ENCODE peak calls at places on chromosomes 11 and 22, in eight cellular contexts. J is fibroblast of mammary gland, R is foreskin fibroblast, K is Peyer's patch, H is activated B cell treated with CpG ODN at 0.5 μM for 24 hours, Y is left ventricle myocardium inferior, B is IMR-90, F is HFF-Myc. C is an unnamed sample.

GRCh38 chr11:36509694-36510566 is at the start of gene TRAF6:
- DNase-seq in K (peak; percentile 96), R (peak; percentile 75), H (peak; percentile 92), F (peak; percentile 44), J (peak; percentile 76), Y (peak; percentile 91), B (peak; percentile 74), C (peak; percentile 91)

GRCh38 chr22:42670921-42671709 is 21.9 kb upstream of the CYB5R3 start:
- DNase-seq in K (no peak), R (no peak), B (no peak), Y (no peak), F (no peak), J (no peak), H (no peak), C (no peak)

GRCh38 chr22:49710746-49711145 is 116.9 kb downstream of the BRD1 start:
- DNase-seq in B (no peak), J (no peak), F (no peak), K (no peak), H (no peak), R (no peak), Y (no peak), C (no peak)

GRCh38 chr22:39898997-39899396 is 1.9 kb upstream of the GRAP2 start:
- DNase-seq in R (no peak), K (no peak), J (no peak), H (no peak), B (no peak), F (no peak), Y (no peak), C (no peak)

GRCh38 chr11:134626032-134626431 is 214.0 kb upstream of the B3GAT1 start:
- DNase-seq in H (no peak), B (no peak), R (no peak), K (no peak), Y (no peak), F (no peak), J (no peak), C (no peak)

GRCh38 chr11:93444671-93445073 is 98.5 kb downstream of the SMCO4 start:
- DNase-seq in R (no peak), J (peak; percentile 19), K (no peak), Y (no peak), H (no peak), F (no peak), B (peak; percentile 2), C (no peak)

GRCh38 chr11:77440678-77441077 is 33.2 kb downstream of the PAK1 start:
- DNase-seq in B (no peak), F (no peak), Y (no peak), H (no peak), K (no peak), J (no peak), R (no peak), C (no peak)

GRCh38 chr11:70104419-70104818 is 26.3 kb downstream of the ANO1 start:
- DNase-seq in R (no peak), Y (no peak), B (no peak), J (no peak), F (no peak), H (no peak), K (no peak), C (no peak)

GRCh38 chr22:37345863-37346514 is 63.7 kb downstream of the CYTH4 start:
- DNase-seq in F (peak; percentile 99), Y (peak; percentile 31), H (no peak), B (peak; percentile 97), R (peak; percentile 94), K (no peak), J (peak; percentile 99), C (no peak)

GRCh38 chr11:75035911-75036536 is 47.3 kb downstream of the NEU3 start:
- DNase-seq in Y (no peak), F (no peak), K (no peak), H (no peak), B (no peak), R (no peak), J (no peak), C (no peak)

GRCh38 chr11:23767576-23767975 is 729.3 kb upstream of the LUZP2 start:
- DNase-seq in F (no peak), Y (no peak), H (no peak), B (no peak), K (no peak), R (no peak), J (no peak), C (no peak)

GRCh38 chr11:105000797-105001196 is 22.2 kb downstream of the CASP5 start:
- DNase-seq in F (no peak), J (peak; percentile 14), K (peak; percentile 51), Y (no peak), H (no peak), B (no peak), R (no peak), C (peak; percentile 40)

GRCh38 chr11:8336356-8337114 is 72.9 kb upstream of the LMO1 start:
- DNase-seq in R (no peak), B (no peak), Y (no peak), K (no peak), J (no peak), H (no peak), F (no peak), C (no peak)

GRCh38 chr11:32870676-32871075 is 21.9 kb upstream of the QSER1 start:
- DNase-seq in J (no peak), R (no peak), F (no peak), B (no peak), Y (no peak), H (no peak), K (no peak), C (peak; percentile 20)

GRCh38 chr22:20439556-20439927 is 1.9 kb upstream of the SCARF2 start:
- DNase-seq in K (no peak), F (no peak), J (no peak), R (no peak), B (no peak), H (no peak), Y (no peak), C (no peak)
- TF ChIP-seq CTCF in K (no peak), F (no peak), J (no peak), R (no peak), B (no peak), H (no peak), Y (no peak), C (no peak)

GRCh38 chr11:126630893-126631292 is 275.4 kb downstream of the ST3GAL4 start:
- DNase-seq in H (no peak), B (no peak), K (no peak), R (no peak), J (no peak), Y (no peak), F (no peak), C (no peak)
- TF ChIP-seq CTCF in H (no peak), B (no peak), K (no peak), R (no peak), J (no peak), Y (no peak), F (no peak), C (no peak)

GRCh38 chr11:109046284-109046992 is 375.6 kb upstream of the C11orf87 start:
- DNase-seq in J (no peak), H (no peak), R (no peak), Y (no peak), F (no peak), K (no peak), B (no peak), C (no peak)

GRCh38 chr11:109051200-109051599 is 370.8 kb upstream of the C11orf87 start:
- DNase-seq in K (no peak), J (no peak), F (no peak), H (no peak), R (no peak), B (no peak), Y (no peak), C (no peak)

GRCh38 chr11:109043318-109043717 is 378.4 kb downstream of the DDX10 start:
- DNase-seq in J (no peak), H (no peak), B (no peak), R (no peak), F (no peak), Y (no peak), K (no peak), C (no peak)

GRCh38 chr11:109048098-109048497 is 373.9 kb upstream of the C11orf87 start:
- DNase-seq in K (no peak), R (no peak), J (no peak), F (no peak), B (peak; percentile 61), Y (no peak), H (no peak), C (no peak)
- TF ChIP-seq CTCF in K (no peak), R (no peak), J (no peak), F (no peak), B (no peak), Y (no peak), H (no peak), C (no peak)

GRCh38 chr11:80937831-80938230 is 1497.0 kb upstream of the TENM4 start:
- DNase-seq in B (no peak), K (no peak), F (no peak), J (peak; percentile 27), R (no peak), H (no peak), Y (no peak), C (no peak)
- TF ChIP-seq CTCF in B (no peak), K (no peak), F (no peak), J (no peak), R (no peak), H (no peak), Y (no peak), C (no peak)

DNA sequence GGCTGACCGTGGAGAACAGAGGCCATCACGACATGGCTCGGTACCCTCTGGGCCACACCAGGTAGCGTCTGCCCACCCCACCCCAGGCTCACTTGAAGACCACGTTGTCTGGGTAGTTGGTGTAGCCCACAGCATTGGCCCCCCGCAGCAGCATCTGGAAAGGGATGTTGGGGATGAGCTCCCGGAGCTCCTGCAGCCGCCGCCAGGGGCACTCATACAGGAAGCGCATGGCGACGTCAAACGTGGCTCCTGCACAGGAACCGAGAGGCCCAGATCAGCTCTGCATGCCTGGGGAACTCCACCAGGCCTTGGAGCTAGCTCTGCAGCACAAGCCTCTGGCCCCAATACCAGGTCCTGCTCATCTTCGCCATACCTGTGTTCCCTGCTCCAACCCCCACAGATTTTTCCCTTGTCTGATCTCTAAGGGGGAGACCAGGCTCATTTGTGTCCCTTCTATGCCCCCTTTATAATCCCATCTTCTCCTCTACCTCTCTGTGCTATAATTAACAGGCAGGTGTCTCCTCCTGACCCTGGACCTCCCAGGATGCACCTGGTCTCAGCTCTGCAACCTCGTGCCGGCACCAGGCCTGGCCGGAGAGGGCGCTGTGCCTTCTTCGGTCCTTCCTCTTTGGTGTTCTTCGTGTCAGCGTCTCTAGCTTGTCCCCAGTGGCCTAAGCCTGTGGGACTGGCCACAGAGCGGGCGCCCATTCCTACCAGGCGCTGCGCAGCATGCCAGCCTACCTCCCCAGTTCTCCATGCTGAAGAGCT is 5.0 kb upstream of the LRFN4 start:
- DNase-seq in F (no peak), H (no peak), K (no peak), R (no peak), J (no peak), Y (no peak), B (no peak), C (no peak)
- TF ChIP-seq CTCF in F (no peak), H (no peak), K (no peak), R (no peak), J (no peak), Y (no peak), B (peak; percentile 5), C (no peak)

DNA sequence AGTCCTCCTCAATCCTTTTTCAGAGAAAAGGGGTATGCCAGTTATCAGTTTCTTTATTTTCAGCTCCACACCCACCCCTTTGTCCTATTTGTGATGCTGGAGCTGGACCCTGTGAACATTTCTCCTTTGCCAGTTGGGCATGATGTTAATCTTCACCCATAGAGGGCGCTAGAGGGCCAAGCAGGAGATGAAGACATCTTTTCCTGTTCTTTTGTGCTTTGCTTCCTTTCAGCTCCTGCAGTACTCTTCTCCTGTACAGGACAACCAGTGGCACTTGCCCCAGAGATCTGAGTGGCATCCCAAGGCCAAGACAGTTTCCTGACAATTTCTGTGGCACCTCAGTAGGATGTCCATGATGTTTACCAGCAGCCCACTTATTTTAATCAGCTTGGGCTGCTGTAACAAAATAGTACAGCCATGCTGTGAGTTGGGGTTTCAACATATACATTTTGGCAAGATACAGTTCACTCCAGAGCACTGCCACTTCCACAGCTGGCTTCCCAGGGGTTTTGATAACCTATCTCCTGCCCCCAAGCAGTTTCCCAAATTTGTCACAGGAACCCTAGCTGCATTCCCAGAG is 4.6 kb downstream of the SAA2 start:
- DNase-seq in J (peak; percentile 74), H (no peak), B (peak; percentile 72), Y (no peak), K (no peak), F (peak; percentile 58), R (peak; percentile 49), C (peak; percentile 40)
- TF ChIP-seq CTCF in J (peak; percentile 93), H (no peak), B (peak; percentile 83), Y (peak; percentile 55), K (peak; percentile 90), F (peak; percentile 81), R (peak; percentile 73), C (peak; percentile 90)

C was measured in natural killer cell.